ENCODE peak calls at places on chromosomes 5 and 9, in nine cellular contexts. E is dermis blood vessel endothelial cell; N is fibroblast of lung; C is kidney glomerular epithelial cell; G is HS-5; W is C1 segment of cervical spinal cord; I is CD4-positive, alpha-beta T cell; V is gastrocnemius medialis; D is KBM-7. R is an unnamed sample.

GRCh38 chr9:124665391-124666058 is 105.6 kb downstream of the NR6A1 start:
- DNase-seq in W (no peak), V (no peak), D (no peak), N (no peak), C (peak; percentile 72), G (peak; percentile 74), I (no peak), E (peak; percentile 48), R (peak; percentile 67)

GRCh38 chr5:18972244-18972643 is 1015.8 kb downstream of the CDH18 start:
- DNase-seq in E (no peak), D (no peak), C (no peak), V (no peak), W (no peak), I (no peak), N (no peak), G (no peak), R (no peak)

GRCh38 chr5:58818515-58818914 is 235.6 kb downstream of the RAB3C start:
- DNase-seq in E (no peak), D (no peak), N (no peak), W (no peak), C (no peak), I (no peak), G (no peak), V (no peak), R (no peak)

GRCh38 chr5:140040358-140040757 is 2.7 kb downstream of the NRG2 start:
- DNase-seq in D (no peak), W (peak; percentile 4), N (no peak), C (no peak), I (no peak), G (no peak), E (no peak), V (no peak), R (no peak)

GRCh38 chr9:34069831-34070230 is 21.1 kb upstream of the UBAP2 start:
- DNase-seq in C (no peak), E (no peak), I (no peak), G (no peak), D (no peak), V (no peak), W (no peak), N (no peak), R (no peak)

GRCh38 chr9:137302176-137303030 is at the start of gene NRARP:
- DNase-seq in V (peak; percentile 28), E (peak; percentile 93), I (peak; percentile 90), C (peak; percentile 65), D (peak; percentile 81), G (no peak), N (peak; percentile 63), W (peak; percentile 34), R (no peak)

GRCh38 chr5:150396247-150396646 is 16.5 kb downstream of the CD74 start:
- DNase-seq in G (no peak), W (no peak), I (no peak), N (no peak), V (no peak), C (no peak), E (no peak), D (no peak), R (no peak)

GRCh38 chr9:31745886-31746285 is 638.6 kb upstream of the ACO1 start:
- DNase-seq in G (no peak), N (no peak), I (no peak), D (no peak), V (no peak), W (no peak), E (peak; percentile 7), C (no peak), R (no peak)

GRCh38 chr5:32088214-32088613 is 85.9 kb downstream of the GOLPH3 start:
- DNase-seq in D (no peak), V (no peak), N (no peak), I (no peak), E (no peak), C (no peak), W (no peak), G (no peak), R (no peak)

R was measured in kidney epithelial cell.